ENCODE peak calls at places on chromosomes 6 and 20, in eight cellular contexts. One of them, this sample, is unnamed.

GRCh38 chr6:145756170-145756662 is 20.9 kb upstream of the EPM2A start:
- DNase-seq in ovary: peak; percentile 29
- DNase-seq in tibial nerve: peak; percentile 28
- DNase-seq in K562: peak; percentile 34
- DNase-seq in GM12878: no peak
- DNase-seq in transverse colon: no peak
- DNase-seq in H1: no peak
- DNase-seq in upper lobe of left lung: no peak
- DNase-seq in this sample: no peak

GRCh38 chr6:163300838-163301237 is 113.7 kb upstream of the QKI start:
- DNase-seq in H1: no peak
- DNase-seq in GM12878: no peak
- DNase-seq in ovary: no peak
- DNase-seq in K562: no peak
- DNase-seq in transverse colon: no peak
- DNase-seq in tibial nerve: no peak
- DNase-seq in upper lobe of left lung: no peak
- DNase-seq in this sample: no peak

GRCh38 chr6:108896111-108896661 is 48.0 kb downstream of the ARMC2 start:
- DNase-seq in H1: no peak
- DNase-seq in transverse colon: no peak
- DNase-seq in tibial nerve: no peak
- DNase-seq in upper lobe of left lung: no peak
- DNase-seq in ovary: no peak
- DNase-seq in K562: no peak
- DNase-seq in GM12878: no peak
- DNase-seq in this sample: no peak

GRCh38 chr6:131199568-131200272 is 64.5 kb downstream of the AKAP7 start:
- DNase-seq in transverse colon: peak; percentile 43
- DNase-seq in tibial nerve: no peak
- DNase-seq in H1: no peak
- DNase-seq in GM12878: peak; percentile 71
- DNase-seq in K562: peak; percentile 15
- DNase-seq in upper lobe of left lung: no peak
- DNase-seq in ovary: no peak
- DNase-seq in this sample: peak; percentile 34

GRCh38 chr20:15200139-15200538 is 862.7 kb upstream of the FLRT3 start:
- DNase-seq in tibial nerve: no peak
- DNase-seq in K562: no peak
- DNase-seq in transverse colon: no peak
- DNase-seq in GM12878: peak; percentile 51
- DNase-seq in H1: no peak
- DNase-seq in ovary: no peak
- DNase-seq in upper lobe of left lung: no peak
- DNase-seq in this sample: no peak

GRCh38 chr6:158793432-158793831 is 25.7 kb downstream of the EZR start:
- DNase-seq in H1: no peak
- DNase-seq in ovary: no peak
- DNase-seq in upper lobe of left lung: no peak
- DNase-seq in tibial nerve: no peak
- DNase-seq in GM12878: no peak
- DNase-seq in K562: peak; percentile 77
- DNase-seq in transverse colon: peak; percentile 6
- DNase-seq in this sample: peak; percentile 19

GRCh38 chr6:130366011-130366963 is at the start of gene TMEM200A:
- DNase-seq in tibial nerve: peak; percentile 45
- DNase-seq in ovary: peak; percentile 71
- DNase-seq in transverse colon: peak; percentile 23
- DNase-seq in upper lobe of left lung: peak; percentile 88
- DNase-seq in K562: no peak
- DNase-seq in GM12878: no peak
- DNase-seq in H1: peak; percentile 58
- DNase-seq in this sample: peak; percentile 30

GRCh38 chr20:4740774-4741431 is 19.2 kb downstream of the PRND start:
- DNase-seq in transverse colon: peak; percentile 56
- DNase-seq in upper lobe of left lung: no peak
- DNase-seq in GM12878: no peak
- DNase-seq in ovary: peak; percentile 48
- DNase-seq in K562: peak; percentile 49
- DNase-seq in tibial nerve: peak; percentile 79
- DNase-seq in H1: peak; percentile 90
- DNase-seq in this sample: peak; percentile 58

GRCh38 chr20:34271961-34272360 is 30.7 kb downstream of the ASIP start:
- DNase-seq in K562: no peak
- DNase-seq in upper lobe of left lung: no peak
- DNase-seq in tibial nerve: no peak
- DNase-seq in transverse colon: no peak
- DNase-seq in ovary: no peak
- DNase-seq in H1: no peak
- DNase-seq in GM12878: no peak
- DNase-seq in this sample: no peak

GRCh38 chr6:163254341-163254835 is 160.1 kb upstream of the QKI start:
- DNase-seq in H1: no peak
- DNase-seq in K562: no peak
- DNase-seq in transverse colon: no peak
- DNase-seq in upper lobe of left lung: no peak
- DNase-seq in tibial nerve: no peak
- DNase-seq in GM12878: no peak
- DNase-seq in ovary: no peak
- DNase-seq in this sample: no peak

GRCh38 chr6:52507557-52508260 is 69.2 kb downstream of the TRAM2 start:
- DNase-seq in transverse colon: no peak
- DNase-seq in upper lobe of left lung: no peak
- DNase-seq in tibial nerve: peak; percentile 69
- DNase-seq in K562: peak; percentile 37
- DNase-seq in H1: no peak
- DNase-seq in GM12878: no peak
- DNase-seq in ovary: no peak
- DNase-seq in this sample: no peak

GRCh38 chr20:51586005-51586440 is 43.5 kb upstream of the NFATC2 start:
- DNase-seq in ovary: no peak
- DNase-seq in transverse colon: no peak
- DNase-seq in GM12878: no peak
- DNase-seq in K562: no peak
- DNase-seq in tibial nerve: no peak
- DNase-seq in upper lobe of left lung: no peak
- DNase-seq in H1: no peak
- DNase-seq in this sample: no peak

GRCh38 chr20:3235661-3236324 is 3.2 kb downstream of the SLC4A11 start:
- DNase-seq in GM12878: no peak
- DNase-seq in upper lobe of left lung: no peak
- DNase-seq in K562: no peak
- DNase-seq in ovary: no peak
- DNase-seq in H1: no peak
- DNase-seq in tibial nerve: no peak
- DNase-seq in transverse colon: no peak
- DNase-seq in this sample: no peak

GRCh38 chr20:45044084-45044573 is 56.8 kb downstream of the KCNS1 start:
- DNase-seq in upper lobe of left lung: no peak
- DNase-seq in transverse colon: peak; percentile 15
- DNase-seq in H1: no peak
- DNase-seq in tibial nerve: peak; percentile 30
- DNase-seq in GM12878: no peak
- DNase-seq in K562: peak; percentile 73
- DNase-seq in ovary: no peak
- DNase-seq in this sample: no peak

GRCh38 chr6:127900935-127901334 is at the start of gene THEMIS:
- DNase-seq in GM12878: no peak
- DNase-seq in tibial nerve: no peak
- DNase-seq in K562: no peak
- DNase-seq in ovary: no peak
- DNase-seq in transverse colon: peak; percentile 10
- DNase-seq in H1: no peak
- DNase-seq in upper lobe of left lung: no peak
- DNase-seq in this sample: no peak

GRCh38 chr20:23047001-23047737 is 2.3 kb downstream of the THBD start:
- DNase-seq in H1: no peak
- DNase-seq in GM12878: no peak
- DNase-seq in K562: no peak
- DNase-seq in upper lobe of left lung: no peak
- DNase-seq in transverse colon: no peak
- DNase-seq in tibial nerve: no peak
- DNase-seq in ovary: no peak
- DNase-seq in this sample: no peak

GRCh38 chr6:56913276-56914138 is 41.4 kb upstream of the BEND6 start:
- DNase-seq in GM12878: no peak
- DNase-seq in transverse colon: no peak
- DNase-seq in tibial nerve: no peak
- DNase-seq in H1: no peak
- DNase-seq in upper lobe of left lung: no peak
- DNase-seq in K562: peak; percentile 45
- DNase-seq in ovary: no peak
- DNase-seq in this sample: no peak

GRCh38 chr20:33131949-33132822 is 35.8 kb upstream of the BPIFA2 start:
- DNase-seq in ovary: no peak
- DNase-seq in upper lobe of left lung: peak; percentile 38
- DNase-seq in H1: no peak
- DNase-seq in GM12878: no peak
- DNase-seq in transverse colon: no peak
- DNase-seq in K562: no peak
- DNase-seq in tibial nerve: no peak
- DNase-seq in this sample: no peak

GRCh38 chr6:80725156-80725930 is 618.9 kb downstream of the BCKDHB start:
- DNase-seq in GM12878: no peak
- DNase-seq in upper lobe of left lung: no peak
- DNase-seq in ovary: no peak
- DNase-seq in H1: no peak
- DNase-seq in transverse colon: no peak
- DNase-seq in K562: no peak
- DNase-seq in tibial nerve: no peak
- DNase-seq in this sample: no peak

GRCh38 chr20:53077373-53078205 is 105.4 kb downstream of the TSHZ2 start:
- DNase-seq in upper lobe of left lung: no peak
- DNase-seq in H1: no peak
- DNase-seq in K562: no peak
- DNase-seq in tibial nerve: peak; percentile 38
- DNase-seq in ovary: peak; percentile 45
- DNase-seq in transverse colon: no peak
- DNase-seq in GM12878: no peak
- DNase-seq in this sample: peak; percentile 33

GRCh38 chr6:148470606-148471299 is 128.1 kb downstream of the SASH1 start:
- DNase-seq in tibial nerve: no peak
- DNase-seq in K562: no peak
- DNase-seq in GM12878: no peak
- DNase-seq in ovary: no peak
- DNase-seq in transverse colon: no peak
- DNase-seq in H1: peak; percentile 43
- DNase-seq in upper lobe of left lung: no peak
- DNase-seq in this sample: no peak

GRCh38 chr20:46629341-46629740 is 21.9 kb downstream of the SLC13A3 start:
- DNase-seq in tibial nerve: no peak
- DNase-seq in K562: no peak
- DNase-seq in transverse colon: no peak
- DNase-seq in upper lobe of left lung: no peak
- DNase-seq in ovary: no peak
- DNase-seq in H1: no peak
- DNase-seq in GM12878: no peak
- DNase-seq in this sample: no peak
- H3K4me1 ChIP-seq in tibial nerve: no peaks in the 10 kb centered on the region
- H3K4me1 ChIP-seq in K562: peaks cover 9% of the 10 kb centered on the region
- H3K4me1 ChIP-seq in transverse colon: no peaks in the 10 kb centered on the region
- H3K4me1 ChIP-seq in upper lobe of left lung: no peaks in the 10 kb centered on the region
- H3K4me1 ChIP-seq in ovary: no peaks in the 10 kb centered on the region
- H3K4me1 ChIP-seq in H1: peaks cover 9% of the 10 kb centered on the region
- H3K4me1 ChIP-seq in GM12878: no peaks in the 10 kb centered on the region
- H3K4me1 ChIP-seq in this sample: no peaks in the 10 kb centered on the region

GRCh38 chr6:113767985-113768384 is 89.2 kb upstream of the MARCKS start:
- DNase-seq in GM12878: no peak
- DNase-seq in H1: no peak
- DNase-seq in transverse colon: no peak
- DNase-seq in tibial nerve: no peak
- DNase-seq in ovary: no peak
- DNase-seq in K562: no peak
- DNase-seq in upper lobe of left lung: no peak
- DNase-seq in this sample: no peak
- H3K27me3 ChIP-seq in GM12878: no peaks in the 10 kb centered on the region
- H3K27me3 ChIP-seq in H1: no peaks in the 10 kb centered on the region
- H3K27me3 ChIP-seq in transverse colon: no peaks in the 10 kb centered on the region
- H3K27me3 ChIP-seq in tibial nerve: no peaks in the 10 kb centered on the region
- H3K27me3 ChIP-seq in ovary: no peaks in the 10 kb centered on the region
- H3K27me3 ChIP-seq in K562: no peaks in the 10 kb centered on the region
- H3K27me3 ChIP-seq in upper lobe of left lung: no peaks in the 10 kb centered on the region
- H3K27me3 ChIP-seq in this sample: no peaks in the 10 kb centered on the region

GRCh38 chr20:1186367-1186991 is 1.7 kb upstream of the TMEM74B start:
- DNase-seq in ovary: no peak
- DNase-seq in H1: no peak
- DNase-seq in tibial nerve: no peak
- DNase-seq in upper lobe of left lung: no peak
- DNase-seq in GM12878: no peak
- DNase-seq in K562: no peak
- DNase-seq in transverse colon: no peak
- DNase-seq in this sample: no peak
- TF ChIP-seq EP300 in ovary: no peak
- TF ChIP-seq EP300 in H1: no peak
- TF ChIP-seq EP300 in tibial nerve: no peak
- TF ChIP-seq EP300 in upper lobe of left lung: no peak
- TF ChIP-seq EP300 in GM12878: no peak
- TF ChIP-seq EP300 in K562: no peak
- TF ChIP-seq EP300 in transverse colon: no peak
- TF ChIP-seq EP300 in this sample: no peak

GRCh38 chr6:33202799-33203198 is 1.7 kb upstream of the HSD17B8 start:
- DNase-seq in tibial nerve: no peak
- DNase-seq in transverse colon: no peak
- DNase-seq in upper lobe of left lung: no peak
- DNase-seq in GM12878: no peak
- DNase-seq in K562: no peak
- DNase-seq in ovary: no peak
- DNase-seq in H1: no peak
- DNase-seq in this sample: no peak

GRCh38 chr6:33201147-33201545 is 479 bp downstream of the SLC39A7 start:
- DNase-seq in H1: no peak
- DNase-seq in upper lobe of left lung: peak; percentile 84
- DNase-seq in GM12878: no peak
- DNase-seq in transverse colon: no peak
- DNase-seq in K562: peak; percentile 73
- DNase-seq in tibial nerve: no peak
- DNase-seq in ovary: no peak
- DNase-seq in this sample: no peak

GRCh38 chr6:33203443-33204164 is 851 bp upstream of the HSD17B8 start:
- DNase-seq in upper lobe of left lung: no peak
- DNase-seq in GM12878: no peak
- DNase-seq in transverse colon: no peak
- DNase-seq in K562: no peak
- DNase-seq in ovary: no peak
- DNase-seq in tibial nerve: no peak
- DNase-seq in H1: no peak
- DNase-seq in this sample: no peak

GRCh38 chr6:33200234-33201146 is at the start of the genes RXRB and SLC39A7:
- DNase-seq in ovary: peak; percentile 100
- DNase-seq in GM12878: peak; percentile 99
- DNase-seq in upper lobe of left lung: peak; percentile 95
- DNase-seq in tibial nerve: peak; percentile 98
- DNase-seq in H1: peak; percentile 95
- DNase-seq in transverse colon: peak; percentile 99
- DNase-seq in K562: peak; percentile 100
- DNase-seq in this sample: peak; percentile 99

DNA sequence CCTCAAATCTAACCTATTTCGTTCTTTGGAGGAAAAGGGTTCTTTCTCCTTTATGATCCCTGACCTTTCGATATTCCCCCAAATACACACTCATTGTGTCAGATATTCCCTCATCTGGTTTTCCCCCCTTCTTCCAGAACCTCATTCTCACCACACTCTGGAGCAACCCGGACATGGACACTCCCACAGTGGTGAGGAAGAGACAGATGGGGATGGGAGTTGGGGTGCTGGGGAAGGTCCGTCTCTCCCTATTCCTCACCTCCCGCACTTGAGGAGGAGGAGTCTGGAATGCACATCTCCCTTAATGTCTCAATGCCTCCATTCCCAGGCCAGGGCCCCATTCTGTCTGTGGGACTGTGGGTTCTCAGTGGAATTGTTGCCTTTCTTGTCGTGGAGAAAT is 1.3 kb downstream of the SLC39A7 start:
- DNase-seq in transverse colon: no peak
- DNase-seq in upper lobe of left lung: no peak
- DNase-seq in H1: no peak
- DNase-seq in tibial nerve: no peak
- DNase-seq in K562: no peak
- DNase-seq in GM12878: no peak
- DNase-seq in ovary: no peak
- DNase-seq in this sample: no peak
- H3K4me1 ChIP-seq in transverse colon: peaks cover 50% of the 10 kb centered on the region
- H3K4me1 ChIP-seq in upper lobe of left lung: peaks cover 57% of the 10 kb centered on the region
- H3K4me1 ChIP-seq in H1: peaks cover 14% of the 10 kb centered on the region
- H3K4me1 ChIP-seq in tibial nerve: peaks cover 47% of the 10 kb centered on the region
- H3K4me1 ChIP-seq in K562: peaks cover 62% of the 10 kb centered on the region
- H3K4me1 ChIP-seq in GM12878: peaks cover 39% of the 10 kb centered on the region
- H3K4me1 ChIP-seq in ovary: peaks cover 27% of the 10 kb centered on the region
- H3K4me1 ChIP-seq in this sample: peaks cover 80% of the 10 kb centered on the region